ENCODE peak calls at places on chromosomes 13 and 19, in nine cellular contexts. L, S, W, J, V, N, Z, M and Y are unnamed samples.

GRCh38 chr13:108345016-108345415 is 75.5 kb downstream of the TNFSF13B start:
- DNase-seq in L (no peak), S (no peak), W (no peak), J (no peak), V (peak; percentile 8), N (no peak), Z (no peak), M (no peak), Y (no peak)

GRCh38 chr19:17282488-17283256 is 971 bp downstream of the ANKLE1 start:
- DNase-seq in L (peak; percentile 72), S (peak; percentile 96), W (peak; percentile 91), J (peak; percentile 70), V (peak; percentile 82), N (peak; percentile 78), Z (peak; percentile 92), M (peak; percentile 86), Y (no peak)

GRCh38 chr19:47210689-47211316 is 20.2 kb downstream of the BBC3 start:
- DNase-seq in L (peak; percentile 97), S (peak; percentile 97), W (peak; percentile 81), J (peak; percentile 72), V (peak; percentile 45), N (peak; percentile 86), Z (peak; percentile 78), M (peak; percentile 88), Y (no peak)

GRCh38 chr19:49849433-49850220 is 1.3 kb upstream of the PTOV1 start:
- DNase-seq in L (no peak), S (no peak), W (no peak), J (no peak), V (no peak), N (no peak), Z (no peak), M (no peak), Y (no peak)

GRCh38 chr19:48842744-48843162 is 6.5 kb upstream of the HSD17B14 start:
- DNase-seq in L (no peak), S (peak; percentile 81), W (peak; percentile 64), J (peak; percentile 47), V (peak; percentile 20), N (peak; percentile 68), Z (no peak), M (peak; percentile 67), Y (peak; percentile 12)

GRCh38 chr19:58586131-58586765 is 13.1 kb upstream of the MZF1 start:
- DNase-seq in L (no peak), S (no peak), W (no peak), J (no peak), V (no peak), N (no peak), Z (no peak), M (no peak), Y (no peak)

GRCh38 chr19:289651-290538 is 1.3 kb downstream of the PLPP2 start:
- DNase-seq in L (no peak), S (no peak), W (no peak), J (peak; percentile 65), V (peak; percentile 87), N (no peak), Z (no peak), M (peak; percentile 83), Y (peak; percentile 98)

GRCh38 chr19:17346109-17346671 is 8.8 kb downstream of the GTPBP3 start:
- DNase-seq in L (peak; percentile 78), S (peak; percentile 88), W (peak; percentile 92), J (peak; percentile 38), V (peak; percentile 56), N (peak; percentile 72), Z (no peak), M (peak; percentile 81), Y (no peak)

GRCh38 chr19:49665301-49666119 is at the start of the genes BCL2L12 and IRF3:
- DNase-seq in L (peak; percentile 99), S (peak; percentile 99), W (peak; percentile 97), J (peak; percentile 96), V (peak; percentile 89), N (peak; percentile 97), Z (peak; percentile 97), M (peak; percentile 99), Y (no peak)